ENCODE peak calls at places on chromosomes 16 and 17, in six cellular contexts. V is lung, U is foreskin keratinocyte, W is heart left ventricle, O is mucosa of descending colon, B is adipocyte. Y is an unnamed sample. For H3K4me1, the result is how much of the 10 kb centered on the place peaks cover.

GRCh38 chr17:75059369-75060345 is 12.6 kb downstream of the KCTD2 start:
- DNase-seq in U (no peak), B (peak), V (no peak), O (no peak), W (no peak), Y (no peak)

GRCh38 chr16:29910819-29911675 is 10.8 kb downstream of the ASPHD1 start:
- DNase-seq in O (no peak), V (no peak), B (no peak), U (no peak), W (no peak), Y (no peak)

GRCh38 chr17:83056583-83057396 is 22.6 kb upstream of the METRNL start:
- DNase-seq in B (no peak), U (no peak), W (no peak), V (no peak), O (peak), Y (peak)

GRCh38 chr17:72657467-72658317 is 434.8 kb downstream of the SLC39A11 start:
- DNase-seq in U (no peak), W (no peak), B (no peak), O (no peak), V (no peak), Y (no peak)

GRCh38 chr16:31880322-31880979 is 6.8 kb downstream of the ZNF267 start:
- DNase-seq in W (no peak), V (no peak), B (peak), O (no peak), U (peak), Y (no peak)

GRCh38 chr16:72877374-72878028 is 170.4 kb downstream of the ZFHX3 start:
- DNase-seq in O (no peak), U (peak), V (no peak), W (no peak), B (peak), Y (no peak)

GRCh38 chr17:34639706-34640425 is 60.5 kb downstream of the TMEM132E start:
- DNase-seq in U (no peak), B (no peak), W (no peak), V (no peak), O (no peak), Y (no peak)

GRCh38 chr16:75044800-75045361 is 46.1 kb downstream of the ZNRF1 start:
- DNase-seq in W (peak), V (peak), O (no peak), B (peak), U (no peak), Y (no peak)

GRCh38 chr17:9195961-9196668 is 174.8 kb downstream of the NTN1 start:
- DNase-seq in O (peak), U (no peak), B (no peak), W (no peak), V (no peak), Y (no peak)

GRCh38 chr16:4426021-4426684 is 485 bp downstream of the DNAJA3 start:
- DNase-seq in B (peak), U (no peak), O (peak), V (no peak), W (no peak), Y (peak)

GRCh38 chr17:41891135-41892065 is 26.2 kb upstream of the KLHL11 start:
- DNase-seq in U (no peak), B (no peak), W (no peak), O (no peak), V (no peak), Y (no peak)

GRCh38 chr17:81092518-81093095 is 57.7 kb downstream of the BAIAP2 start:
- DNase-seq in U (no peak), W (no peak), V (no peak), B (no peak), O (no peak), Y (no peak)

GRCh38 chr16:47392114-47392513 is 68.7 kb downstream of the ITFG1 start:
- DNase-seq in B (no peak), O (no peak), U (no peak), W (no peak), V (no peak), Y (no peak)

GRCh38 chr16:16867994-16868393 is 489.1 kb downstream of the NPIPA7 start:
- DNase-seq in O (no peak), W (no peak), V (no peak), U (no peak), B (no peak), Y (no peak)

GRCh38 chr16:70788668-70789161 is 12.2 kb downstream of the VAC14 start:
- DNase-seq in W (no peak), O (no peak), B (peak), U (no peak), V (no peak), Y (no peak)

GRCh38 chr17:1203111-1203966 is 23.6 kb upstream of the ABR start:
- DNase-seq in V (peak), U (no peak), B (peak), W (peak), O (peak), Y (peak)

GRCh38 chr17:62780273-62780672 is 27.8 kb downstream of the MARCHF10 start:
- DNase-seq in V (peak), W (peak), B (no peak), O (no peak), U (no peak), Y (no peak)

GRCh38 chr16:70688266-70688742 is 2.5 kb upstream of the MTSS2 start:
- DNase-seq in B (peak), O (peak), U (no peak), V (peak), W (peak), Y (peak)

GRCh38 chr17:35775583-35775982 is 14.9 kb downstream of the C17orf50 start:
- DNase-seq in O (no peak), W (no peak), U (no peak), V (no peak), B (no peak), Y (no peak)

GRCh38 chr17:81665205-81666091 is 957 bp downstream of the OXLD1 start:
- DNase-seq in W (peak), O (no peak), U (no peak), V (no peak), B (peak), Y (no peak)

GRCh38 chr16:1978476-1979120 is 2.7 kb downstream of the NOXO1 start:
- DNase-seq in B (no peak), V (no peak), O (no peak), U (no peak), W (no peak), Y (no peak)

GRCh38 chr17:19371259-19372003 is 6.9 kb upstream of the MAPK7 start:
- DNase-seq in W (no peak), B (no peak), V (no peak), O (no peak), U (no peak), Y (no peak)

GRCh38 chr17:40545660-40546059 is 19.6 kb downstream of the CCR7 start:
- DNase-seq in U (no peak), B (no peak), O (peak), V (no peak), W (peak), Y (no peak)

GRCh38 chr16:79801550-79802090 is 201.1 kb upstream of the MAF start:
- DNase-seq in W (no peak), V (no peak), O (no peak), B (no peak), U (peak), Y (no peak)

GRCh38 chr16:1743376-1744337 is 27.7 kb downstream of the NME3 start:
- DNase-seq in W (no peak), U (no peak), B (no peak), V (no peak), O (no peak), Y (no peak)

GRCh38 chr16:79049040-79049439 is 551.5 kb downstream of the MAF start:
- DNase-seq in O (no peak), B (no peak), W (no peak), U (no peak), V (no peak), Y (no peak)

GRCh38 chr17:3002538-3003301 is 60.7 kb downstream of the OR1D5 start:
- DNase-seq in V (no peak), B (no peak), O (peak), W (no peak), U (no peak), Y (no peak)

GRCh38 chr16:60744198-60744597 is 1292.0 kb downstream of the CDH8 start:
- DNase-seq in W (no peak), O (no peak), U (no peak), B (no peak), V (no peak), Y (no peak)

GRCh38 chr17:82376042-82376730 is 4.6 kb downstream of the UTS2R start:
- DNase-seq in V (no peak), W (no peak), U (no peak), B (no peak), O (peak), Y (peak)

GRCh38 chr16:87608400-87608985 is 6.2 kb downstream of the JPH3 start:
- DNase-seq in U (no peak), V (no peak), O (no peak), B (peak), W (peak), Y (peak)

GRCh38 chr16:64695684-64696083 is 426.2 kb downstream of the CDH11 start:
- DNase-seq in V (no peak), U (no peak), B (no peak), O (no peak), W (no peak), Y (no peak)

GRCh38 chr16:7137560-7138330 is 194.9 kb upstream of the RBFOX1 start:
- DNase-seq in W (no peak), B (no peak), O (no peak), U (peak), V (no peak), Y (no peak)

GRCh38 chr17:66405836-66406679 is 103.6 kb downstream of the PRKCA start:
- DNase-seq in W (no peak), B (no peak), U (no peak), O (no peak), V (no peak), Y (no peak)

GRCh38 chr17:59666235-59666634 is 41.0 kb downstream of the PTRH2 start:
- DNase-seq in W (no peak), V (no peak), B (no peak), O (no peak), U (peak), Y (no peak)

GRCh38 chr16:12721841-12722467 is 81.7 kb downstream of the CPPED1 start:
- DNase-seq in O (no peak), B (no peak), V (no peak), W (no peak), U (no peak), Y (no peak)

GRCh38 chr17:67376892-67377726 is at the start of gene PITPNC1:
- DNase-seq in B (peak), O (peak), W (peak), U (peak), V (peak), Y (peak)

GRCh38 chr17:50467114-50467854 is 1.4 kb downstream of the CHAD start:
- DNase-seq in V (no peak), B (no peak), W (no peak), O (peak), U (no peak), Y (no peak)

GRCh38 chr16:56270828-56271227 is 79.5 kb downstream of the GNAO1 start:
- DNase-seq in V (no peak), B (no peak), U (no peak), O (no peak), W (no peak), Y (peak)

GRCh38 chr17:74599531-74599939 is 7.5 kb upstream of the CD300LD start:
- DNase-seq in O (no peak), V (no peak), U (peak), B (no peak), W (no peak), Y (no peak)

DNA sequence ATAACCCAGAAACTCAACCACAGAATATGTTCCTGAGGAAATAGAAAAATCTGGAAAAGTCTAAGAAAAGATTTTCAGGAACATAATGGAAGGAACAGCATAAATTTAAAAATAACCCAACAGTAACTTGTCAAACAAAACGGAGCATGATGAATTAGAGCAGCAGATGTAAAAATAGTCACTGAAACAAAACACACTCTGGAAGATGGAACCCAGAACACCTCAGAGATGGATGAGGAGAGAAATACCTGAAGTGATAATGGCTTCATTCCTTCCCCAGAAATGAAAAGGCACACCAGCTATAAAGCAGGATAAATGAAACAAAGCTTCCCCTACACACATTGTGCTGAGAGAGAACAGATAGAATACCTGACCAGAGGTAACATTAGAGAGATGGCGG is 6.3 kb downstream of the TK1 start:
- DNase-seq in U (no peak), O (no peak), B (no peak), W (no peak), V (no peak), Y (no peak)
- H3K4me1 ChIP-seq in U (under half), O (under half), B (under half), W (under half), V (under half), Y (under half)

GRCh38 chr17:78645421-78646295 is 68.5 kb upstream of the DNAH17 start:
- DNase-seq in V (peak), W (peak), U (no peak), B (no peak), O (peak), Y (peak)
- H3K4me1 ChIP-seq in V (under half), W (under half), U (under half), B (under half), O (under half), Y (under half)

GRCh38 chr17:4479340-4479981 is 19.2 kb upstream of the SPNS2 start:
- DNase-seq in B (no peak), O (peak), W (no peak), V (no peak), U (no peak), Y (no peak)
- H3K4me1 ChIP-seq in B (under half), O (half or more), W (under half), V (under half), U (under half), Y (under half)

DNA sequence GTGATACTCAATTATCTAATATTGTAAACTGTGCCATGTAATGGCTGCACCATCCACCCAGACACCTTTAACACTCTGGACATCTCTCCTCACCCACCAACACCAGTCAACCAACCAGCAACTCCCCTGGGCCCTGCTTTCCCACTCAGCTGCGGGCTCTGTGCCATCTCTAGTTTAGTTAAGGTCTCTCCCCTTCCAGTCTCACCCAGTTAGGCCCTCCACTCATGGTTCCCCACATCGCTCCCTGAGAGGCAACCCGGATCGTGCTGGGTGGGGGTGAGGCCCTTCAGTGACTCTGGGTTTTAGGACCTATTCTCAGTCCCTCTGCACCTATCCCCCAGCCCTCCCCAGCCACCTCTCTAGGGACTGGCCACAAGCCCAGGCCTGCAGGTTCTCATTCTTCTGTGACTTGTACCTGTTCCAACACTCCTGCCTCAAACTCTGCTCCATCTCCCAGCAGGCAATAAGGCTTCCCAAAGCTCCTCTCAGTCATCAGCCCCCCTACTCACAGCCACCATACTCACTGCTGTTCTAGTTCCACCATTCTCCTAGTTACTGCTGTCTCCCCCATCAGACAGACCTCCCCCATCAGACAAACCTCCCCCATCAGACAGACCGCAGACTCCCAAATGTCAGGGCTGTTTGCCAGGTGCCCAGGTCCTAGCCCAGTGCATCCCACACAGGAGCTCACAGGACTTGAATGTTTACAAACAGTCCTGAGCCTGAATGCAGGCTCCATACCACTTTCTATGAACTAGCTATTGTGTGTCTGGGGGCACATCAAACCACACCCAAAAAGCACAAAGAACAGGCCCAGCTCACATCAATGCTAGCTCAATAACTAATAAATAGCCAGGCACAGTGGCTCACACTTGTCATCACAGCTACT is 2.6 kb downstream of the TK2 start:
- DNase-seq in U (no peak), V (no peak), W (no peak), O (no peak), B (no peak), Y (no peak)
- H3K4me1 ChIP-seq in U (under half), V (under half), W (under half), O (under half), B (under half), Y (under half)

GRCh38 chr16:85913688-85914422 is 14.9 kb downstream of the IRF8 start:
- DNase-seq in B (no peak), V (no peak), U (no peak), O (no peak), W (no peak), Y (peak)

GRCh38 chr16:85917012-85917411 is 18.1 kb downstream of the IRF8 start:
- DNase-seq in W (no peak), O (no peak), U (no peak), V (no peak), B (no peak), Y (peak)

GRCh38 chr16:85914423-85914794 is 15.4 kb downstream of the IRF8 start:
- DNase-seq in U (no peak), W (no peak), B (no peak), O (no peak), V (no peak), Y (no peak)

GRCh38 chr16:85916141-85916890 is 17.4 kb downstream of the IRF8 start:
- DNase-seq in V (peak), U (no peak), B (no peak), W (peak), O (peak), Y (peak)

DNA sequence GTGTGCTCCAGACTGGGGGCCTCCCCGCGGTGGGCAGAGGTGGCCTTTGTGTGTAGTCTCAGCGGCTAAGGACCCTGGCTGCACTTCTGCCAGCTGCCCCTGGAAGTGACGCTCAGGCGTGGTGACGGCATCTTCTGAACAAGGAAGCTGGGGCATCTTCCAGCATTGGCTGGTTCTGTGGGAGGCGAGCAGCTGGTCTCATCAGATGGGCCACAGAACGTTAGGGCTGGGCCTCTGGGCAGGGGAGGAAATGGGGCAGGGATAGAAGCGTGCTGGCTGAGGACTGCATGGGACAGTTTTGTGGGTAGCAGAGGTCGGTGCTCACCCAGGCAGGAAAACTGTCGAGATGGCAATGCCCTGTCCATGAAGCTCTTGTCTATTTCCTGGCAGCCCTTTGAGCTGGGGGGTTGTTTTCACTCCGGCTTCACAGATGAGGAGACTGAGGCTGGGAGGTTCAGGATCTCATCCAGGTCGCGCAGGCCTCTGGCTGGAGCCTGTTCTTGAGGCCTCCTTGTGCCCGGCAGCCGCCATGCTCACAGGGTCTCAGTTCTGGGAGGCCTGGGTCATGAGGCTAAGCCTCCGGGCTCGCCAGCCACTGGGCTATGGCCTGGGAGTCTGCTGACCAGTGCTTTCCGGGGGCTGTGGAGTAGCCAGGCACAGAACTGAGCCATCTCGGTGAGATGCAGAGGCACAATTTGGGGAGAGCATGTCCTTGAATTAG is 16.3 kb downstream of the IRF8 start:
- DNase-seq in O (no peak), W (no peak), V (no peak), B (no peak), U (no peak), Y (no peak)
- H3K4me1 ChIP-seq in O (under half), W (under half), V (under half), B (under half), U (under half), Y (under half)

GRCh38 chr16:567362-568256 is 804 bp downstream of the NHLRC4 start:
- DNase-seq in O (no peak), U (no peak), B (no peak), W (no peak), V (no peak), Y (no peak)
- H3K4me1 ChIP-seq in O (under half), U (under half), B (under half), W (under half), V (under half), Y (under half)

GRCh38 chr16:89164436-89164835 is 7.1 kb upstream of the CDH15 start:
- DNase-seq in U (no peak), V (no peak), W (no peak), B (no peak), O (no peak), Y (no peak)

GRCh38 chr16:89161763-89162162 is 9.8 kb upstream of the CDH15 start:
- DNase-seq in U (no peak), O (no peak), W (no peak), B (no peak), V (no peak), Y (no peak)

GRCh38 chr16:89162314-89162713 is 9.2 kb upstream of the CDH15 start:
- DNase-seq in O (no peak), W (no peak), V (no peak), B (no peak), U (no peak), Y (no peak)

GRCh38 chr16:89164847-89165684 is 6.5 kb upstream of the CDH15 start:
- DNase-seq in B (no peak), V (no peak), U (no peak), W (no peak), O (no peak), Y (no peak)

DNA sequence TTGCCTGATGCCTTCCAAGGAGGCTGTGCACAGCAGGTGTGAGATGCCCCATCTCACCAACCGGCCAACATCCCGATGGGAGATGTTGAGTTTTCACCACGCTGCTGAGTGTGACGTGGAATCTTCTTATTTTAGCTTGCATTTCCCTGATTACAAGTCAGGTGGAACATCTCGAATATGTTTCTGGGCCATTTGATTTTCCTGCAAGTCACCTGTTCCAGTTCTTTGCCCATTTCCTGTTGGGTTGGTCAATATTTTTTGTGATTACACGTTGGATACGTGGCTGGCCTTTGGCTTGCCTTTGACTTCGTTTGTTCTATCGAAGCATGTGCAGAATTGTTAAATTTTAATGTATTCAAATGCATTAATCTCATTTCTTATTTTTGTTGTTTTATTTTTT is 8.3 kb upstream of the CDH15 start:
- DNase-seq in B (no peak), O (no peak), U (no peak), W (no peak), V (no peak), Y (no peak)
- H3K4me1 ChIP-seq in B (under half), O (under half), U (under half), W (under half), V (under half), Y (under half)

Y was measured in right lobe of liver.